ENCODE peak calls at places on chromosomes 7 and 10, in five cellular contexts. A, Y, W, E and T are unnamed samples. For H3K27me3 and H3K9me3, the result is how much of the 10 kb centered on the place peaks cover.

GRCh38 chr10:113958631-113959382 is 84.9 kb upstream of the ADRB1 start:
- DNase-seq in A (peak), Y (no peak), W (peak), E (peak), T (no peak)

GRCh38 chr10:35079763-35080162 is 10.4 kb downstream of the CUL2 start:
- DNase-seq in A (no peak), Y (no peak), W (no peak), E (no peak), T (no peak)

GRCh38 chr10:47366731-47367460 is 17.2 kb downstream of the ZNF488 start:
- DNase-seq in A (no peak), Y (peak), W (no peak), E (no peak), T (peak)

GRCh38 chr10:6593140-6593740 is 13.2 kb upstream of the PRKCQ start:
- DNase-seq in A (no peak), Y (peak), W (no peak), E (no peak), T (no peak)

GRCh38 chr10:77726301-77726700 is 88.7 kb upstream of the KCNMA1 start:
- DNase-seq in A (no peak), Y (no peak), W (no peak), E (no peak), T (no peak)

GRCh38 chr7:13476881-13477444 is 512.5 kb downstream of the ETV1 start:
- DNase-seq in A (no peak), Y (no peak), W (no peak), E (no peak), T (no peak)

GRCh38 chr7:66013938-66014337 is 31.9 kb upstream of the GUSB start:
- DNase-seq in A (peak), Y (peak), W (peak), E (peak), T (peak)

GRCh38 chr10:98646998-98647917 is 200.5 kb upstream of the HPS1 start:
- DNase-seq in A (no peak), Y (peak), W (no peak), E (no peak), T (no peak)

GRCh38 chr10:120314426-120314825 is 142.6 kb upstream of the PLPP4 start:
- DNase-seq in A (no peak), Y (no peak), W (no peak), E (no peak), T (no peak)

GRCh38 chr10:110852897-110853296 is 18.8 kb upstream of the PDCD4 start:
- DNase-seq in A (no peak), Y (no peak), W (no peak), E (no peak), T (no peak)

GRCh38 chr7:106812027-106812643 is 52.9 kb upstream of the PIK3CG start:
- DNase-seq in A (peak), Y (no peak), W (no peak), E (no peak), T (no peak)

GRCh38 chr7:92669616-92670153 is 79.5 kb upstream of the FAM133B start:
- DNase-seq in A (no peak), Y (no peak), W (no peak), E (no peak), T (no peak)

GRCh38 chr7:74452748-74453320 is 872 bp upstream of the GTF2IRD1 start:
- DNase-seq in A (no peak), Y (no peak), W (peak), E (no peak), T (peak)

GRCh38 chr7:115352375-115352774 is 430.5 kb downstream of the MDFIC start:
- DNase-seq in A (no peak), Y (no peak), W (no peak), E (no peak), T (no peak)

GRCh38 chr10:101879456-101880189 is 36.0 kb upstream of the KCNIP2 start:
- DNase-seq in A (no peak), Y (no peak), W (no peak), E (no peak), T (no peak)

GRCh38 chr7:69776611-69777010 is 178.3 kb downstream of the AUTS2 start:
- DNase-seq in A (no peak), Y (no peak), W (no peak), E (peak), T (no peak)

GRCh38 chr10:124007102-124007772 is 86.2 kb downstream of the CHST15 start:
- DNase-seq in A (no peak), Y (peak), W (peak), E (no peak), T (no peak)

GRCh38 chr10:132926070-132926469 is 16.3 kb downstream of the CFAP46 start:
- DNase-seq in A (peak), Y (no peak), W (no peak), E (no peak), T (no peak)

GRCh38 chr7:74476546-74477095 is 22.9 kb downstream of the GTF2IRD1 start:
- DNase-seq in A (no peak), Y (no peak), W (no peak), E (no peak), T (no peak)

GRCh38 chr7:107501593-107501992 is 31.7 kb downstream of the GPR22 start:
- DNase-seq in A (no peak), Y (no peak), W (peak), E (peak), T (peak)

GRCh38 chr7:144057954-144058353 is 9.2 kb downstream of the OR2A5 start:
- DNase-seq in A (no peak), Y (no peak), W (no peak), E (peak), T (no peak)

GRCh38 chr7:131004371-131004770 is 270.4 kb upstream of the KLF14 start:
- DNase-seq in A (no peak), Y (no peak), W (no peak), E (no peak), T (no peak)

GRCh38 chr10:13668126-13668525 is 81.4 kb downstream of the PRPF18 start:
- DNase-seq in A (no peak), Y (no peak), W (no peak), E (no peak), T (no peak)

GRCh38 chr7:27148776-27149641 is 1.4 kb upstream of the HOXA6 start:
- DNase-seq in A (no peak), Y (no peak), W (peak), E (no peak), T (peak)

GRCh38 chr7:156927571-156928405 is 21.7 kb upstream of the NOM1 start:
- DNase-seq in A (no peak), Y (no peak), W (no peak), E (no peak), T (no peak)

GRCh38 chr7:44213872-44214595 is 13.3 kb downstream of the YKT6 start:
- DNase-seq in A (no peak), Y (peak), W (no peak), E (peak), T (peak)

GRCh38 chr10:86785021-86785420 is 28.6 kb downstream of the BMPR1A start:
- DNase-seq in A (no peak), Y (no peak), W (no peak), E (no peak), T (no peak)

GRCh38 chr7:85750454-85750949 is 563.6 kb upstream of the SEMA3D start:
- DNase-seq in A (no peak), Y (peak), W (no peak), E (peak), T (peak)

GRCh38 chr10:9035355-9035754 is 980.9 kb downstream of the GATA3 start:
- DNase-seq in A (no peak), Y (no peak), W (no peak), E (no peak), T (no peak)

GRCh38 chr7:34060548-34060947 is 155.2 kb downstream of the BMPER start:
- DNase-seq in A (no peak), Y (no peak), W (no peak), E (no peak), T (peak)

GRCh38 chr7:156529982-156530381 is 110.6 kb upstream of the RNF32 start:
- DNase-seq in A (no peak), Y (no peak), W (no peak), E (no peak), T (no peak)

GRCh38 chr7:111146136-111146535 is 55.2 kb downstream of the LRRN3 start:
- DNase-seq in A (no peak), Y (no peak), W (no peak), E (no peak), T (no peak)

GRCh38 chr10:21993360-21994001 is 10.0 kb downstream of the DNAJC1 start:
- DNase-seq in A (no peak), Y (no peak), W (no peak), E (peak), T (no peak)

GRCh38 chr10:92657024-92657423 is 32.7 kb upstream of the HHEX start:
- DNase-seq in A (no peak), Y (no peak), W (no peak), E (peak), T (no peak)

GRCh38 chr10:95880704-95881103 is 27.1 kb upstream of the CC2D2B start:
- DNase-seq in A (no peak), Y (no peak), W (no peak), E (no peak), T (no peak)

GRCh38 chr7:129066290-129067131 is 11.6 kb upstream of the TNPO3 start:
- DNase-seq in A (no peak), Y (peak), W (no peak), E (no peak), T (no peak)

GRCh38 chr7:129072410-129073063 is 17.6 kb upstream of the TNPO3 start:
- DNase-seq in A (peak), Y (no peak), W (no peak), E (no peak), T (no peak)

GRCh38 chr7:129073204-129073603 is 18.3 kb upstream of the TNPO3 start:
- DNase-seq in A (no peak), Y (no peak), W (no peak), E (no peak), T (no peak)

GRCh38 chr7:129069021-129069420 is 14.1 kb upstream of the TNPO3 start:
- DNase-seq in A (no peak), Y (no peak), W (no peak), E (no peak), T (no peak)

DNA sequence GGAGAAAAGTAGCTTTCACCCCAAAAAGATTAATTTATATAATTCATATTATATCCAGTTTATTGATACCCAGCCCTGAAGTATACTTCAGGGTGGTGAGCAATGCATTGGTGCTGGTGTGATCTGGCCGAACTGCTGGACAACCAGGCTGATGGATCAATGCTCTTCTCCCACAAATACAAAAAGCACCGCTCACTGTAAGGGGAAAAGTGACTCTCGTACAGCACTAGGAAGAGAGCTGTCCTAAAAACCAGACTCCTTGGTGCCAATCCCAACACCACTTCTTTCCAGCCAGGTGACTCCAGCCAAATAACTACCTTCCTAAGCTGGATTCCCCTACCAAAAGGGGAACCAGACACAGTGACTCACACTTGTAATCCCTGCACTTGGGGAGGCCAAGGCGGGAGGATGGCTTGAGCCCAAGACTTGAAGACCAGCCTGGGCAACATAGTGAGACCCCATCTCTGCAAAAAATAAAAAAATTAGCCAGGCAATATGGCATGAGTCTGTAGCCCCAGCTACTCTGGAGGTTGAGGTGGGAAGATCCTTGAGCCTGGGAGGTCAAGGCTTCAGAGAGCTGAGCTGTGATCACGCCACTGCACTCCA is 13.1 kb upstream of the TNPO3 start:
- DNase-seq in A (no peak), Y (no peak), W (no peak), E (no peak), T (no peak)
- H3K27me3 ChIP-seq in A (under half), Y (under half), W (under half), E (under half), T (under half)

GRCh38 chr7:17986826-17987225 is 40.8 kb downstream of the PRPS1L1 start:
- DNase-seq in A (no peak), Y (no peak), W (no peak), E (no peak), T (no peak)
- TF ChIP-seq CTCF in A (no peak), Y (no peak), W (no peak), E (no peak), T (no peak)

DNA sequence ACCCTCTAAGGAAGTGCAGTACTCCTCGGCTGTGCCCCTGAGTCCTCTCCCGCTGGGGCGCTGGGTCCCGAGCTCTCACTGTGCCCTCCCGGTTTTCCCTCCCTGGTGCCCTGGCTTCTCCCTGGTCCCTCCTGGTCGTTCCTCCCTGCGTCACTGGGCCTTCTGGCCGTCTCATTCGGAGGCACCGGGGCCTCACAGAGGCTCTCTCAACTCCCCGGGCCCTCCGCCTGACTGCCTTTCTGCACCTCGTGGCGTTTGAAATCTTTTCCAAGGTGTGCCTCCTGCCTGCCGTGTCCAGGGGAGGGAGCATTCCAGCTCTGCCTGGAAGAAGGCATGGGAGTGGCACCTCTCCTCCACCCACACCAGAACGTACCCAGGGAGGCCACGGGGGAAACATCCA is 174.3 kb downstream of the TCERG1L start:
- DNase-seq in A (no peak), Y (no peak), W (no peak), E (no peak), T (no peak)
- H3K9me3 ChIP-seq in A (under half), Y (under half), W (under half), E (under half), T (under half)

GRCh38 chr7:42868456-42868855 is 43.4 kb downstream of the C7orf25 start:
- DNase-seq in A (no peak), Y (no peak), W (no peak), E (no peak), T (no peak)
- H3K27me3 ChIP-seq in A (under half), Y (under half), W (under half), E (under half), T (under half)